ENCODE peak calls at places on chromosomes 16 and 17, in four cellular contexts. A is HepG2, C is PC-3, U is K562. Q is an unnamed sample.

GRCh38 chr17:38980455-38981217 is 13.4 kb upstream of the FBXO47 start:
- DNase-seq in U (no peak), A (no peak), C (no peak), Q (peak; percentile 22)

GRCh38 chr17:40312131-40312731 is 3.3 kb downstream of the RARA start:
- DNase-seq in U (no peak), A (no peak), C (peak; percentile 59), Q (no peak)

GRCh38 chr17:59652119-59652518 is 32.4 kb downstream of the CLTC start:
- DNase-seq in A (no peak), C (peak; percentile 64), U (no peak), Q (peak; percentile 83)

GRCh38 chr16:15849209-15849981 is 7.4 kb downstream of the MYH11 start:
- DNase-seq in C (peak; percentile 23), U (no peak), A (peak; percentile 30), Q (no peak)

GRCh38 chr17:81231766-81232581 is 6.9 kb downstream of the TEPSIN start:
- DNase-seq in U (no peak), A (no peak), C (no peak), Q (no peak)

GRCh38 chr17:18951941-18952842 is at the start of gene SLC5A10:
- DNase-seq in C (peak; percentile 32), A (peak; percentile 51), U (no peak), Q (no peak)

GRCh38 chr16:86882586-86883280 is 304.4 kb downstream of the FOXL1 start:
- DNase-seq in U (no peak), C (peak; percentile 65), A (no peak), Q (peak; percentile 73)

GRCh38 chr17:7408341-7408740 is 696 bp downstream of the NLGN2 start:
- DNase-seq in C (no peak), A (no peak), U (no peak), Q (no peak)

GRCh38 chr16:3717235-3718018 is at the start of gene TRAP1:
- DNase-seq in A (peak; percentile 50), C (peak; percentile 72), U (peak; percentile 97), Q (peak; percentile 73)

GRCh38 chr16:29198731-29199521 is 207.6 kb downstream of the NPIPB11 start:
- DNase-seq in A (no peak), U (no peak), C (no peak), Q (no peak)

GRCh38 chr17:69179227-69179952 is 37.7 kb upstream of the ABCA6 start:
- DNase-seq in U (no peak), C (no peak), A (no peak), Q (peak; percentile 56)

GRCh38 chr16:1102921-1103648 is 7.0 kb upstream of the C1QTNF8 start:
- DNase-seq in C (peak; percentile 47), U (peak; percentile 92), A (no peak), Q (no peak)

GRCh38 chr17:48181653-48182052 is 74.1 kb downstream of the SNX11 start:
- DNase-seq in C (peak; percentile 69), U (no peak), A (no peak), Q (peak; percentile 25)

GRCh38 chr17:62193297-62193696 is 128.2 kb upstream of the MED13 start:
- DNase-seq in A (no peak), C (no peak), U (no peak), Q (no peak)

GRCh38 chr16:85333744-85334640 is 221.7 kb upstream of the CIBAR2 start:
- DNase-seq in U (no peak), A (no peak), C (no peak), Q (no peak)

GRCh38 chr17:7579839-7580630 is 597 bp downstream of the CD68 start:
- DNase-seq in C (no peak), A (no peak), U (no peak), Q (no peak)

GRCh38 chr17:73291260-73291801 is 20.5 kb downstream of the CDC42EP4 start:
- DNase-seq in U (peak; percentile 74), A (no peak), C (peak; percentile 98), Q (peak; percentile 93)

GRCh38 chr17:80605326-80606066 is 60.9 kb downstream of the RPTOR start:
- DNase-seq in U (no peak), C (peak; percentile 90), A (peak; percentile 50), Q (no peak)

GRCh38 chr17:41103896-41104295 is 1.3 kb upstream of the KRTAP4-9 start:
- DNase-seq in C (peak; percentile 7), U (no peak), A (no peak), Q (no peak)

GRCh38 chr16:31709181-31709580 is 164.4 kb upstream of the ZNF267 start:
- DNase-seq in U (no peak), C (no peak), A (no peak), Q (no peak)

GRCh38 chr17:59513934-59514841 is 51.2 kb upstream of the DHX40 start:
- DNase-seq in C (peak; percentile 55), A (peak; percentile 98), U (no peak), Q (peak; percentile 79)

GRCh38 chr16:70402916-70403659 is 35.8 kb downstream of the ST3GAL2 start:
- DNase-seq in U (no peak), A (peak; percentile 44), C (no peak), Q (peak; percentile 9)

GRCh38 chr17:58100506-58100905 is 17.3 kb downstream of the DYNLL2 start:
- DNase-seq in C (no peak), U (no peak), A (no peak), Q (no peak)

GRCh38 chr17:58094118-58094517 is 10.9 kb downstream of the DYNLL2 start:
- DNase-seq in A (no peak), U (no peak), C (no peak), Q (no peak)

GRCh38 chr17:58092797-58093385 is 9.7 kb downstream of the DYNLL2 start:
- DNase-seq in C (no peak), U (no peak), A (no peak), Q (no peak)

GRCh38 chr17:58097384-58098088 is 14.3 kb downstream of the DYNLL2 start:
- DNase-seq in U (no peak), C (no peak), A (no peak), Q (no peak)

GRCh38 chr17:58096892-58097291 is 13.7 kb downstream of the DYNLL2 start:
- DNase-seq in C (peak; percentile 17), A (no peak), U (no peak), Q (no peak)
- TF ChIP-seq CTCF in C (peak; percentile 41), A (no peak), U (peak; percentile 20), Q (no peak)

DNA sequence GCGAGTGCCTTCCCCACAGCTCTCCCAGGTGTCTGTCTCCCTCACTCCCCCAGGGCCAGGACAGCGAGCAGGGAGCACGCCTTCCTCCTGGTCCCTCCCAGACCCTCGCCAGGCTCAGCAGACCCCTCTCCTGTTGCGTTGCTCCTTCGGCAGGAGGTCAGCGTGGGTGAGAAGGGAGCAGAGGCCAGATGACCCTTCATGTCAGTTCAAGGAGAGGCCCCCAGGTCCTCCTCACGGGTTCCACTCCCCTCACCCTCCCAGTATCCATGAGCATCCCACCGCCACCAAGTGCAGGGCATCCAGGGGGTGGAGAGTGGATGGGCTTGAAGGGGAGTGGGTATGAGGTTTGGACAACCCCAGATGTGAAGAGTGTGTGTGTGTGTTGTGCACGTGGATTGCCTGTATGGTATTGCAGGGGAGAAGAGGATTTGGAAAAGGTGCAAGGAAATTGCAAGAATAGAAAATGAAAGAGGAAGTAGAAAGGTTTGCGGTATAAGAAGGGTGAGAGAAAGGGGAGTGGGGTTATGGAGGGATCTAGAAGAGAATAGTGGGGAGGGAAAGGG is 17.7 kb downstream of the SGCA start:
- DNase-seq in C (no peak), A (no peak), U (no peak), Q (peak; percentile 67)
- H3K9ac ChIP-seq in C (no peak overlapping the region), A (no peak overlapping the region), U (no peak overlapping the region), Q (no peak overlapping the region)

GRCh38 chr16:66525396-66526180 is 24.3 kb downstream of the TK2 start:
- DNase-seq in U (no peak), C (no peak), A (no peak), Q (peak; percentile 87)
- H3K27ac ChIP-seq in U (no peak overlapping the region), C (no peak overlapping the region), A (no peak overlapping the region), Q (no peak overlapping the region)

GRCh38 chr17:67800495-67800928 is 24.8 kb upstream of the BPTF start:
- DNase-seq in A (peak; percentile 83), U (peak; percentile 74), C (peak; percentile 91), Q (peak; percentile 61)
- TF ChIP-seq CTCF in A (peak; percentile 95), U (peak; percentile 86), C (peak; percentile 92), Q (peak; percentile 86)

DNA sequence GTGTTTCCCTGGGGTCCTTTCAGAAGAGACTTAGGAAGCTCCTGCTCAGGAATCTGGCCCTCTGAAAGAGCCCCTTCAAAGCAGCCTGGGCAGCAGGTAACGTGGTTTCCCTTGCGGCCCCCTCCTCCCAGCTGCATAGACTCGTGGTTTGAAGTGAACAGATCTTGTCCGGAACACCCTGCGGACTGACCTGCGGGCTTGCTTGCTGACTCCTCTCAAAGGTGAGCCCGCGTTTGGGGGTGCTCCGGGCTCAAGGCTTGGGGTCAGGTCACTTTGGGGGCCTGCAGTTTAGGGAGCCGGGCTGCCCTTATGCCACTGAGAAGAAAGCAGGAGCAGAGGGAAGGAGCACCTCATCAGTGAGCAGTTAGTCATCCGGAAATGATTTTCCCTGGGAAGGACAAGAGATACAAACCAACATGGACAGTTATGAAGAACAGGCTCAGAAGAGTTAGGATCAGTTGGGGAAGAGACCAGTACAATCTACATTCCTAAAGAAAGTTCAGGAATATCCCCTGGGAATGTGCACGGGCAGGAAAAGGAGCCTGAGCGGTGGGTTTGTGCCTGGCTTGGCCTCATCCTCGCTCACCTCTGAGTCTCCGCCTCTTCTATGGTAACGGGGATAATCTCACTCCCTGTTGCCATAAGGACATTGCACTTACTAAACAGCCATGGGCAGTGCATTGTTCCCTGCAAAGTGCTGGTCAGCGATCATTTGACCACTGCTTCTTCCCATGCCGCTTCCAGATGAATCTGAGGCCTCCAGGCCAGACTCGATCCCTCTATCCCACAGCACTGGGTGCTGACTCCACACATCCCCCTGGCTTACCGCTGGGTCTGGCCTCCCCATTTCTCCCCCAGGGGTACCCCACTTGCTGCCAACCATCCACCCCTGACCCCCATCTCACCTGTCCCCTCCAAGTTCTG is 10.0 kb downstream of the LDHD start:
- DNase-seq in U (no peak), C (no peak), A (no peak), Q (no peak)
- H3K9ac ChIP-seq in U (peak overlapping the region; percentile 55), C (no peak overlapping the region), A (no peak overlapping the region), Q (no peak overlapping the region)

GRCh38 chr17:13398091-13398490 is 203.6 kb downstream of the HS3ST3A1 start:
- DNase-seq in A (no peak), U (no peak), C (no peak), Q (no peak)

GRCh38 chr17:13395872-13396271 is 205.9 kb downstream of the HS3ST3A1 start:
- DNase-seq in U (no peak), A (no peak), C (no peak), Q (peak; percentile 64)

GRCh38 chr17:13398853-13399252 is 202.9 kb downstream of the HS3ST3A1 start:
- DNase-seq in C (no peak), U (no peak), A (no peak), Q (no peak)

GRCh38 chr17:13393841-13394710 is 207.7 kb downstream of the HS3ST3A1 start:
- DNase-seq in C (peak; percentile 20), A (no peak), U (no peak), Q (peak; percentile 82)

GRCh38 chr17:13395346-13395745 is 206.4 kb downstream of the HS3ST3A1 start:
- DNase-seq in U (no peak), C (no peak), A (no peak), Q (no peak)
- H3K27ac ChIP-seq in U (no peak overlapping the region), C (no peak overlapping the region), A (no peak overlapping the region), Q (no peak overlapping the region)

DNA sequence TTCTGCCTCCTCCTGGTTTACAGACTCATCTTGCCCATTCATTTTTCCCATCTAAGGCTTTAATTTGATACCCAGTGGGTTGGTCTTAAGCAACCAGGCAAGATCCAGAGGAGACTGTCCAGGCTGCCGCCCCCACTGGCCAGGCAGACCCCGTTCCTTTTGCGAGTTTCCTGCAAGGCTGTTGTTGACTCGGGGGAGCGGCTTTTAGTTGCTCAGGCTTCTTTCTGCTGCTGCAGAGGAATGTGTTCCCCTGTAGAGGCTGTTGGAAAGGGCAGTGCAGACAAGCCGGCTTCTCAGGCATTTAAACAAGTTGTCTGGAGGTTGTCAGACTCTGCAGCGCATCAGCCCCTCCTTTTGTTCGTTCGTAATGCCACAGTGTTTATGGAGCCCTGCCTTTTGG is 231.2 kb downstream of the PRKCA start:
- DNase-seq in A (no peak), C (no peak), U (no peak), Q (peak; percentile 80)
- TF ChIP-seq CTCF in A (no peak), C (no peak), U (no peak), Q (no peak)

Q was measured in fibroblast of lung.